ENCODE peak calls at places on chromosomes 16 and 17, in nine cellular contexts. H, C, A, M, W, P, R, Q and I are unnamed samples.

GRCh38 chr17:9343513-9343912 is 232.1 kb downstream of the STX8 start:
- DNase-seq in H (no peak), C (no peak), A (no peak), M (no peak), W (no peak), P (no peak), R (no peak), Q (no peak), I (no peak)

GRCh38 chr16:19377864-19378263 is 39.8 kb upstream of the TMC5 start:
- DNase-seq in H (no peak), C (no peak), A (no peak), M (no peak), W (no peak), P (no peak), R (no peak), Q (no peak), I (no peak)

GRCh38 chr16:53753431-53753830 is 49.5 kb downstream of the FTO start:
- DNase-seq in H (no peak), C (no peak), A (no peak), M (no peak), W (no peak), P (no peak), R (no peak), Q (no peak), I (no peak)

GRCh38 chr16:22973451-22973991 is 159.6 kb downstream of the HS3ST2 start:
- DNase-seq in H (no peak), C (no peak), A (no peak), M (no peak), W (no peak), P (no peak), R (no peak), Q (no peak), I (no peak)

GRCh38 chr16:12685806-12686205 is 117.9 kb downstream of the CPPED1 start:
- DNase-seq in H (no peak), C (no peak), A (no peak), M (no peak), W (no peak), P (no peak), R (no peak), Q (no peak), I (no peak)

GRCh38 chr16:19130852-19131808 is 17.4 kb downstream of the ITPRIPL2 start:
- DNase-seq in H (no peak), C (no peak), A (no peak), M (no peak), W (peak; percentile 56), P (no peak), R (peak; percentile 46), Q (no peak), I (no peak)

GRCh38 chr16:4580245-4580644 is 24.1 kb downstream of the C16orf96 start:
- DNase-seq in H (no peak), C (no peak), A (no peak), M (no peak), W (no peak), P (no peak), R (no peak), Q (no peak), I (no peak)

GRCh38 chr16:55501549-55502322 is 7.1 kb upstream of the LPCAT2 start:
- DNase-seq in H (no peak), C (no peak), A (peak; percentile 35), M (no peak), W (no peak), P (no peak), R (peak; percentile 20), Q (no peak), I (no peak)

GRCh38 chr17:76138234-76138895 is 2.7 kb downstream of the FOXJ1 start:
- DNase-seq in H (no peak), C (no peak), A (no peak), M (no peak), W (peak; percentile 50), P (peak; percentile 93), R (no peak), Q (no peak), I (peak; percentile 26)

GRCh38 chr16:68091604-68092261 is 6.6 kb downstream of the NFATC3 start:
- DNase-seq in H (no peak), C (no peak), A (no peak), M (no peak), W (no peak), P (peak; percentile 70), R (no peak), Q (no peak), I (no peak)

GRCh38 chr16:77424841-77425604 is 9.8 kb downstream of the ADAMTS18 start:
- DNase-seq in H (no peak), C (no peak), A (no peak), M (no peak), W (no peak), P (peak; percentile 26), R (no peak), Q (no peak), I (no peak)

GRCh38 chr17:73610331-73610911 is 33.8 kb downstream of the SDK2 start:
- DNase-seq in H (no peak), C (no peak), A (no peak), M (no peak), W (no peak), P (no peak), R (no peak), Q (no peak), I (no peak)

GRCh38 chr17:33901085-33901484 is 354.0 kb upstream of the CCL2 start:
- DNase-seq in H (no peak), C (no peak), A (no peak), M (no peak), W (no peak), P (no peak), R (no peak), Q (no peak), I (no peak)

GRCh38 chr17:49110504-49110903 is 22.1 kb upstream of the B4GALNT2 start:
- DNase-seq in H (no peak), C (no peak), A (no peak), M (no peak), W (no peak), P (no peak), R (no peak), Q (no peak), I (no peak)

GRCh38 chr16:66383551-66383950 is 17.1 kb downstream of the CDH5 start:
- DNase-seq in H (no peak), C (no peak), A (no peak), M (no peak), W (no peak), P (no peak), R (no peak), Q (no peak), I (no peak)

GRCh38 chr17:420479-421175 is 68.0 kb upstream of the RPH3AL start:
- DNase-seq in H (no peak), C (no peak), A (no peak), M (no peak), W (no peak), P (no peak), R (no peak), Q (no peak), I (no peak)

GRCh38 chr17:419073-419735 is 66.6 kb upstream of the RPH3AL start:
- DNase-seq in H (no peak), C (no peak), A (peak; percentile 35), M (peak; percentile 66), W (no peak), P (peak; percentile 80), R (no peak), Q (no peak), I (no peak)

GRCh38 chr17:416293-417206 is 63.9 kb upstream of the RPH3AL start:
- DNase-seq in H (no peak), C (peak; percentile 49), A (peak; percentile 64), M (peak; percentile 52), W (no peak), P (no peak), R (no peak), Q (no peak), I (peak; percentile 62)

GRCh38 chr17:417691-418420 is 65.2 kb upstream of the RPH3AL start:
- DNase-seq in H (no peak), C (no peak), A (no peak), M (no peak), W (no peak), P (no peak), R (no peak), Q (no peak), I (no peak)

DNA sequence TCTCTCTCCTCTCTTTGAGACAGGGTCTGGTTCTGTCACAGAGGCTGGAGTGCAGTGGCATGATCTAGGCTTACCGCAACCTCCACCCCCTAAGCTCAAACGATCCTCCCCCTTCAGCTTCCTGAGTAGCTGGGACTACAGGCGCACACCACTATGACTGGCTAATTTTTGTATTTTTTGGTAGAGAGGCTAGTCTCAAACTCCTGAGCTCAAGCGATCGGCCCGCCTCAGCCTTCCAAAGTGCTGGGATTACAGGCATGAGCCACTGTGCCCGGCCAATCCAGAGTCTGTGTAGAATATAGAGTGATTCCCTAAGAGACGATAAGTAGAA is 65.8 kb upstream of the RPH3AL start:
- DNase-seq in H (no peak), C (no peak), A (no peak), M (no peak), W (no peak), P (no peak), R (no peak), Q (no peak), I (peak; percentile 80)
- H3K4me1 ChIP-seq in H (peaks cover 67% of the 10 kb centered on the region), C (peaks cover 3% of the 10 kb centered on the region), A (peaks cover 14% of the 10 kb centered on the region), M (no peaks in the 10 kb centered on the region), W (no peaks in the 10 kb centered on the region), P (peaks cover 50% of the 10 kb centered on the region), R (no peaks in the 10 kb centered on the region), Q (no peaks in the 10 kb centered on the region), I (peaks cover 75% of the 10 kb centered on the region)

GRCh38 chr17:18187816-18188761 is 4.5 kb downstream of the ALKBH5 start:
- DNase-seq in H (no peak), C (no peak), A (no peak), M (no peak), W (no peak), P (no peak), R (peak; percentile 69), Q (no peak), I (no peak)
- H3K4me3 ChIP-seq in H (peak overlapping the region; percentile 95), C (no peak overlapping the region), A (peak overlapping the region; percentile 83), M (no peak overlapping the region), W (peak overlapping the region; percentile 96), P (peak overlapping the region; percentile 81), R (peak overlapping the region; percentile 85), Q (peak overlapping the region; percentile 95), I (peak overlapping the region; percentile 95)

DNA sequence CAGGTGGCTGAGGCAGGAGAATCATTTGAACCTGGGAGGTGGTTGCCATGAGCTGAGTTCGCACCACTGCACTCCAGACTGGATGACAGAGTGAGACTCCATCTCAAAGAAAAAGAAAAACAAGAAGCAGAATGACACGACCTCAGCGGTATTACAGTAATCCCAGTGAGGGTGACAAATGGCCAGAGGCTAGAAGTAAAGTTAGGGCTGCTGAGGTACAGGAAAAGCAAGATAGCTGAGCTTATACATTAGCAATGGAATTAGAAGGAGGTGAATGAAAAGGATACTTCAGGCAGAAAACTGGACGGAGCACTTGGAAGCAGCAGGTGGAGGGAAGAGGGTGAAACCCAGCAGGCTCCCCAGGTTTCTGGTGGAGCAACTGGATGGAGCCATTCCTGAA is 26.1 kb upstream of the AMZ2 start:
- DNase-seq in H (no peak), C (no peak), A (no peak), M (no peak), W (no peak), P (no peak), R (no peak), Q (no peak), I (no peak)
- H3K4me1 ChIP-seq in H (no peaks in the 10 kb centered on the region), C (no peaks in the 10 kb centered on the region), A (no peaks in the 10 kb centered on the region), M (no peaks in the 10 kb centered on the region), W (no peaks in the 10 kb centered on the region), P (peaks cover 20% of the 10 kb centered on the region), R (no peaks in the 10 kb centered on the region), Q (no peaks in the 10 kb centered on the region), I (no peaks in the 10 kb centered on the region)

DNA sequence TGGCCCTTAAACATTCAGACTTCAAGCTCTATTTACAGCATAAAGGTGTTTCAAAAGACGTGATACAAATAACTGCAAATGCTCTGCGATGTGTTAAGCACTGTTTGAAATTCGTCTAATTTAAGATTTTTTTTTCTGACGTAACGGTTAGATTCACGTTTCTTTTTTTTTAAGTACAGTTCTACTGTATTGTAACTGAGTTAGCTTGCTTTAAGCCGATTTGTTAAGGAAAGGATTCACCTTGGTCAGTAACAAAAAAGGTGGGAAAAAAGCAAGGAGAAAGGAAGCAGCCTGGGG is 681 bp upstream of the MAPT start:
- DNase-seq in H (no peak), C (no peak), A (no peak), M (no peak), W (no peak), P (no peak), R (no peak), Q (no peak), I (no peak)
- H3K4me3 ChIP-seq in H (no peak overlapping the region), C (peak overlapping the region; percentile 62), A (peak overlapping the region; percentile 58), M (no peak overlapping the region), W (peak overlapping the region; percentile 97), P (no peak overlapping the region), R (peak overlapping the region; percentile 80), Q (peak overlapping the region; percentile 71), I (peak overlapping the region; percentile 66)